ENCODE peak calls at places on chromosomes 12 and 14, in seven cellular contexts. One of them, this sample, is unnamed.

GRCh38 chr14:34222867-34223266 is 239.2 kb downstream of the SPTSSA start:
- DNase-seq in GM03348: no peak
- DNase-seq in Kasumi-1: no peak
- DNase-seq in ascending aorta: no peak
- DNase-seq in left cardiac atrium: no peak
- DNase-seq in activated gamma-delta T cell treated with Interleukin-2 at 50 U/mL for 16 hours: no peak
- DNase-seq in stimulated activated CD8-positive, alpha-beta memory T cell treated with anti-CD3 and anti-CD28 coated beads, Interleukin-4, amount 100 ng/mL, for 4 hours: no peak
- DNase-seq in this sample: no peak

GRCh38 chr12:131422185-131422515 is 288.7 kb upstream of the SFSWAP start:
- DNase-seq in GM03348: no peak
- DNase-seq in ascending aorta: no peak
- DNase-seq in Kasumi-1: no peak
- DNase-seq in activated gamma-delta T cell treated with Interleukin-2 at 50 U/mL for 16 hours: no peak
- DNase-seq in left cardiac atrium: no peak
- DNase-seq in stimulated activated CD8-positive, alpha-beta memory T cell treated with anti-CD3 and anti-CD28 coated beads, Interleukin-4, amount 100 ng/mL, for 4 hours: no peak
- DNase-seq in this sample: no peak

GRCh38 chr12:10339441-10339840 is 31.8 kb downstream of the KLRD1 start:
- DNase-seq in ascending aorta: no peak
- DNase-seq in GM03348: peak
- DNase-seq in left cardiac atrium: peak
- DNase-seq in Kasumi-1: no peak
- DNase-seq in stimulated activated CD8-positive, alpha-beta memory T cell treated with anti-CD3 and anti-CD28 coated beads, Interleukin-4, amount 100 ng/mL, for 4 hours: no peak
- DNase-seq in activated gamma-delta T cell treated with Interleukin-2 at 50 U/mL for 16 hours: no peak
- DNase-seq in this sample: no peak

GRCh38 chr14:53716521-53716920 is 240.1 kb downstream of the BMP4 start:
- DNase-seq in ascending aorta: no peak
- DNase-seq in left cardiac atrium: no peak
- DNase-seq in GM03348: no peak
- DNase-seq in activated gamma-delta T cell treated with Interleukin-2 at 50 U/mL for 16 hours: no peak
- DNase-seq in Kasumi-1: no peak
- DNase-seq in stimulated activated CD8-positive, alpha-beta memory T cell treated with anti-CD3 and anti-CD28 coated beads, Interleukin-4, amount 100 ng/mL, for 4 hours: no peak
- DNase-seq in this sample: no peak

GRCh38 chr12:43835264-43835655 is 621 bp upstream of the TMEM117 start:
- DNase-seq in activated gamma-delta T cell treated with Interleukin-2 at 50 U/mL for 16 hours: no peak
- DNase-seq in GM03348: no peak
- DNase-seq in Kasumi-1: no peak
- DNase-seq in stimulated activated CD8-positive, alpha-beta memory T cell treated with anti-CD3 and anti-CD28 coated beads, Interleukin-4, amount 100 ng/mL, for 4 hours: no peak
- DNase-seq in left cardiac atrium: no peak
- DNase-seq in ascending aorta: no peak
- DNase-seq in this sample: no peak

GRCh38 chr14:104517426-104517825 is 62.1 kb upstream of the C14orf180 start:
- DNase-seq in activated gamma-delta T cell treated with Interleukin-2 at 50 U/mL for 16 hours: no peak
- DNase-seq in ascending aorta: peak
- DNase-seq in Kasumi-1: no peak
- DNase-seq in left cardiac atrium: no peak
- DNase-seq in GM03348: no peak
- DNase-seq in stimulated activated CD8-positive, alpha-beta memory T cell treated with anti-CD3 and anti-CD28 coated beads, Interleukin-4, amount 100 ng/mL, for 4 hours: no peak
- DNase-seq in this sample: no peak

GRCh38 chr14:89445252-89445973 is 28.4 kb upstream of the FOXN3 start:
- DNase-seq in ascending aorta: no peak
- DNase-seq in Kasumi-1: peak
- DNase-seq in activated gamma-delta T cell treated with Interleukin-2 at 50 U/mL for 16 hours: no peak
- DNase-seq in left cardiac atrium: no peak
- DNase-seq in stimulated activated CD8-positive, alpha-beta memory T cell treated with anti-CD3 and anti-CD28 coated beads, Interleukin-4, amount 100 ng/mL, for 4 hours: no peak
- DNase-seq in GM03348: no peak
- DNase-seq in this sample: no peak

GRCh38 chr14:21612324-21612723 is 22.4 kb downstream of the OR10G2 start:
- DNase-seq in GM03348: no peak
- DNase-seq in stimulated activated CD8-positive, alpha-beta memory T cell treated with anti-CD3 and anti-CD28 coated beads, Interleukin-4, amount 100 ng/mL, for 4 hours: no peak
- DNase-seq in ascending aorta: no peak
- DNase-seq in left cardiac atrium: no peak
- DNase-seq in Kasumi-1: no peak
- DNase-seq in activated gamma-delta T cell treated with Interleukin-2 at 50 U/mL for 16 hours: no peak
- DNase-seq in this sample: no peak

GRCh38 chr12:56683-57346 is 9.8 kb upstream of the IQSEC3 start:
- DNase-seq in Kasumi-1: no peak
- DNase-seq in GM03348: peak
- DNase-seq in activated gamma-delta T cell treated with Interleukin-2 at 50 U/mL for 16 hours: no peak
- DNase-seq in left cardiac atrium: no peak
- DNase-seq in ascending aorta: no peak
- DNase-seq in stimulated activated CD8-positive, alpha-beta memory T cell treated with anti-CD3 and anti-CD28 coated beads, Interleukin-4, amount 100 ng/mL, for 4 hours: no peak
- DNase-seq in this sample: peak

GRCh38 chr12:45369065-45369464 is 153.2 kb downstream of the ANO6 start:
- DNase-seq in Kasumi-1: no peak
- DNase-seq in GM03348: peak
- DNase-seq in left cardiac atrium: no peak
- DNase-seq in activated gamma-delta T cell treated with Interleukin-2 at 50 U/mL for 16 hours: no peak
- DNase-seq in stimulated activated CD8-positive, alpha-beta memory T cell treated with anti-CD3 and anti-CD28 coated beads, Interleukin-4, amount 100 ng/mL, for 4 hours: no peak
- DNase-seq in ascending aorta: no peak
- DNase-seq in this sample: no peak

GRCh38 chr12:98845957-98846356 is 200.9 kb downstream of the APAF1 start:
- DNase-seq in ascending aorta: no peak
- DNase-seq in GM03348: no peak
- DNase-seq in left cardiac atrium: no peak
- DNase-seq in stimulated activated CD8-positive, alpha-beta memory T cell treated with anti-CD3 and anti-CD28 coated beads, Interleukin-4, amount 100 ng/mL, for 4 hours: no peak
- DNase-seq in Kasumi-1: no peak
- DNase-seq in activated gamma-delta T cell treated with Interleukin-2 at 50 U/mL for 16 hours: no peak
- DNase-seq in this sample: no peak

GRCh38 chr14:104879201-104879982 is 14.3 kb downstream of the CEP170B start:
- DNase-seq in activated gamma-delta T cell treated with Interleukin-2 at 50 U/mL for 16 hours: no peak
- DNase-seq in GM03348: no peak
- DNase-seq in left cardiac atrium: peak
- DNase-seq in Kasumi-1: no peak
- DNase-seq in stimulated activated CD8-positive, alpha-beta memory T cell treated with anti-CD3 and anti-CD28 coated beads, Interleukin-4, amount 100 ng/mL, for 4 hours: no peak
- DNase-seq in ascending aorta: no peak
- DNase-seq in this sample: no peak